ENCODE peak calls at places on chromosome 16, in eight cellular contexts. Z is aorta; B is stimulated activated CD4-positive, alpha-beta T cell treated with anti-CD3 and anti-CD28 coated beads, Interleukin-1b, Interleukin-23, amount 100 ng/mL, for 4 hours; P is cardiac muscle cell; V is A549; X is ovary; G is HL-60; J is skeletal muscle cell. T is an unnamed sample.

GRCh38 chr16:51818342-51818944 is 667.4 kb upstream of the SALL1 start:
- DNase-seq in G (peak), P (peak), V (peak), X (no peak), B (no peak), J (no peak), Z (no peak), T (peak)

GRCh38 chr16:68257251-68257905 is 6.9 kb upstream of the SLC7A6 start:
- DNase-seq in B (no peak), V (no peak), J (no peak), Z (no peak), G (peak), X (no peak), P (no peak), T (no peak)

GRCh38 chr16:81251871-81252270 is 13.4 kb downstream of the BCO1 start:
- DNase-seq in J (no peak), X (peak), P (peak), B (no peak), Z (no peak), V (no peak), G (no peak), T (no peak)

GRCh38 chr16:48383877-48384304 is 1.3 kb downstream of the SIAH1 start:
- DNase-seq in V (peak), B (no peak), P (no peak), G (peak), Z (no peak), X (no peak), J (no peak), T (no peak)

GRCh38 chr16:82748026-82748425 is 121.3 kb downstream of the CDH13 start:
- DNase-seq in X (no peak), P (peak), B (no peak), G (no peak), J (peak), V (no peak), Z (peak), T (peak)

GRCh38 chr16:1972490-1972877 is 631 bp downstream of the TBL3 start:
- DNase-seq in Z (no peak), B (no peak), V (no peak), J (no peak), P (no peak), G (no peak), X (no peak), T (no peak)

GRCh38 chr16:54194008-54194731 is 92.4 kb downstream of the IRX3 start:
- DNase-seq in B (no peak), P (peak), J (no peak), G (no peak), X (peak), V (no peak), Z (peak), T (no peak)

GRCh38 chr16:14024300-14024699 is 46.8 kb upstream of the MRTFB start:
- DNase-seq in X (no peak), B (no peak), P (peak), V (no peak), G (no peak), Z (no peak), J (no peak), T (no peak)

GRCh38 chr16:50202926-50203624 is 50.0 kb downstream of the TENT4B start:
- DNase-seq in X (peak), V (peak), G (no peak), B (no peak), P (peak), Z (no peak), J (peak), T (peak)

GRCh38 chr16:81634380-81635121 is 144.5 kb upstream of the PLCG2 start:
- DNase-seq in J (no peak), B (no peak), X (no peak), Z (no peak), G (no peak), V (no peak), P (peak), T (peak)

GRCh38 chr16:52586159-52586558 is 39.2 kb upstream of the TOX3 start:
- DNase-seq in V (no peak), G (no peak), J (no peak), B (no peak), Z (no peak), P (no peak), X (no peak), T (no peak)

GRCh38 chr16:1097800-1098199 is 1.8 kb upstream of the C1QTNF8 start:
- DNase-seq in G (no peak), X (no peak), V (no peak), J (no peak), B (no peak), P (no peak), Z (peak), T (no peak)

GRCh38 chr16:8634991-8635736 is 13.7 kb downstream of the METTL22 start:
- DNase-seq in X (no peak), J (no peak), V (peak), Z (no peak), P (peak), B (no peak), G (no peak), T (no peak)

GRCh38 chr16:69412287-69412686 is 12.1 kb upstream of the CYB5B start:
- DNase-seq in J (no peak), X (no peak), P (peak), V (no peak), B (no peak), G (no peak), Z (no peak), T (no peak)

GRCh38 chr16:2842340-2843000 is 12.4 kb downstream of the ZG16B start:
- DNase-seq in Z (peak), P (peak), X (peak), B (peak), J (no peak), G (peak), V (peak), T (no peak)

GRCh38 chr16:15450624-15451023 is 16.2 kb downstream of the BMERB1 start:
- DNase-seq in X (no peak), Z (no peak), V (no peak), B (no peak), J (no peak), G (no peak), P (no peak), T (no peak)

GRCh38 chr16:89422905-89423630 is 67.3 kb downstream of the ANKRD11 start:
- DNase-seq in P (peak), Z (no peak), B (no peak), V (no peak), J (no peak), X (no peak), G (no peak), T (no peak)

GRCh38 chr16:72241930-72242329 is 70.0 kb upstream of the PMFBP1 start:
- DNase-seq in G (peak), B (no peak), X (peak), J (no peak), V (peak), Z (no peak), P (peak), T (peak)

GRCh38 chr16:56424791-56425438 is 430 bp downstream of the AMFR start:
- DNase-seq in P (peak), B (peak), X (peak), Z (peak), J (no peak), V (no peak), G (peak), T (no peak)

GRCh38 chr16:69906838-69907301 is 44.3 kb upstream of the CLEC18A start:
- DNase-seq in G (no peak), B (no peak), J (peak), X (no peak), P (peak), Z (no peak), V (no peak), T (no peak)

GRCh38 chr16:3088450-3088849 is 10.6 kb downstream of the ZSCAN10 start:
- DNase-seq in P (no peak), Z (no peak), J (no peak), G (no peak), X (no peak), B (no peak), V (no peak), T (no peak)

GRCh38 chr16:57007050-57007449 is 17.7 kb downstream of the NLRC5 start:
- DNase-seq in P (no peak), J (no peak), X (no peak), G (no peak), V (no peak), Z (no peak), B (no peak), T (no peak)

GRCh38 chr16:47492428-47493357 is 31.6 kb downstream of the PHKB start:
- DNase-seq in Z (peak), P (peak), B (peak), V (no peak), J (peak), X (peak), G (peak), T (no peak)

GRCh38 chr16:71834291-71834690 is 11.5 kb upstream of the ATXN1L start:
- DNase-seq in P (no peak), G (no peak), J (no peak), B (no peak), X (no peak), Z (no peak), V (no peak), T (no peak)

GRCh38 chr16:15644306-15644961 is 1.5 kb upstream of the MARF1 start:
- DNase-seq in B (no peak), V (peak), X (no peak), J (no peak), G (no peak), Z (no peak), P (no peak), T (peak)

GRCh38 chr16:54935411-54936085 is 4.9 kb downstream of the IRX5 start:
- DNase-seq in Z (no peak), G (no peak), B (no peak), P (peak), X (no peak), V (no peak), J (no peak), T (no peak)

GRCh38 chr16:69724981-69725479 is 1.3 kb downstream of the NQO1 start:
- DNase-seq in G (no peak), X (no peak), Z (peak), B (no peak), J (no peak), V (no peak), P (peak), T (no peak)

GRCh38 chr16:68490829-68491575 is 42.7 kb upstream of the SMPD3 start:
- DNase-seq in J (no peak), Z (peak), G (no peak), B (no peak), P (peak), X (no peak), V (peak), T (no peak)

T was measured in COLO829.